ENCODE peak calls at places on chromosomes 5 and 9, in five cellular contexts. Y, B, R, W and M are unnamed samples.

GRCh38 chr5:131814990-131815389 is 18.2 kb upstream of the FNIP1 start:
- DNase-seq in Y (no peak), B (no peak), R (no peak), W (peak; percentile 78), M (no peak)

GRCh38 chr9:1947438-1947837 is 67.7 kb upstream of the SMARCA2 start:
- DNase-seq in Y (no peak), B (no peak), R (no peak), W (no peak), M (no peak)

GRCh38 chr9:86854898-86855523 is 92.3 kb downstream of the GAS1 start:
- DNase-seq in Y (peak; percentile 72), B (peak; percentile 54), R (no peak), W (peak; percentile 90), M (no peak)

GRCh38 chr9:133737071-133737773 is 930 bp downstream of the SARDH start:
- DNase-seq in Y (no peak), B (peak; percentile 75), R (no peak), W (no peak), M (no peak)

GRCh38 chr5:93995126-93995621 is 253.8 kb upstream of the POU5F2 start:
- DNase-seq in Y (no peak), B (peak; percentile 81), R (no peak), W (peak; percentile 84), M (peak; percentile 11)

GRCh38 chr5:8807636-8808035 is 738.2 kb downstream of the SEMA5A start:
- DNase-seq in Y (no peak), B (no peak), R (no peak), W (peak; percentile 20), M (no peak)

GRCh38 chr9:98191615-98192502 is 578 bp downstream of the CORO2A start:
- DNase-seq in Y (peak; percentile 46), B (peak; percentile 61), R (no peak), W (no peak), M (no peak)

GRCh38 chr9:14340994-14341393 is 27.1 kb upstream of the NFIB start:
- DNase-seq in Y (no peak), B (no peak), R (no peak), W (no peak), M (no peak)

GRCh38 chr5:99004960-99005359 is 76.2 kb upstream of the CHD1 start:
- DNase-seq in Y (no peak), B (no peak), R (peak; percentile 62), W (no peak), M (peak; percentile 61)

GRCh38 chr5:15794117-15794985 is 294.4 kb downstream of the FBXL7 start:
- DNase-seq in Y (no peak), B (no peak), R (no peak), W (no peak), M (no peak)